ENCODE peak calls at places on chromosome 13, in five cellular contexts. H is left colon, Y is AG08395, E is C1 segment of cervical spinal cord, V is neural crest cell. F is an unnamed sample.

GRCh38 chr13:95253033-95253432 is 48.2 kb downstream of the ABCC4 start:
- DNase-seq in H (no peak), E (no peak), Y (no peak), V (no peak), F (no peak)

GRCh38 chr13:99269627-99270252 is 11.6 kb upstream of the GPR18 start:
- DNase-seq in Y (peak), V (no peak), H (no peak), E (no peak), F (no peak)

GRCh38 chr13:85970727-85971126 is 171.5 kb upstream of the SLITRK6 start:
- DNase-seq in V (no peak), E (no peak), Y (no peak), H (no peak), F (no peak)

GRCh38 chr13:27573265-27573664 is 47.1 kb downstream of the LNX2 start:
- DNase-seq in E (no peak), V (no peak), H (no peak), Y (peak), F (no peak)

GRCh38 chr13:38421590-38422560 is 72.2 kb downstream of the UFM1 start:
- DNase-seq in V (no peak), E (no peak), H (no peak), Y (no peak), F (no peak)

GRCh38 chr13:39676315-39676876 is 20.9 kb downstream of the COG6 start:
- DNase-seq in E (peak), Y (peak), V (no peak), H (no peak), F (no peak)

GRCh38 chr13:34555988-34556387 is 386.1 kb upstream of the NBEA start:
- DNase-seq in E (no peak), H (no peak), Y (no peak), V (no peak), F (no peak)

GRCh38 chr13:113804017-113804702 is 45.1 kb downstream of the TMEM255B start:
- DNase-seq in Y (peak), H (peak), E (no peak), V (no peak), F (no peak)

GRCh38 chr13:105573134-105573533 is 962.3 kb downstream of the EFNB2 start:
- DNase-seq in E (no peak), H (no peak), V (no peak), Y (no peak), F (no peak)